ENCODE peak calls at places on chromosomes 3 and 15, in six cellular contexts. O is GDM1, U is right cardiac atrium, Z is neural crest cell, A is KBM-7, N is foreskin fibroblast. B is an unnamed sample.

GRCh38 chr15:74955796-74956647 is 550 bp downstream of the RPP25 start:
- DNase-seq in A (no peak), N (peak), Z (peak), O (no peak), U (peak), B (peak)

GRCh38 chr3:9061634-9062033 is 98.4 kb upstream of the RAD18 start:
- DNase-seq in A (peak), U (no peak), N (no peak), O (no peak), Z (no peak), B (no peak)

GRCh38 chr15:70343961-70344360 is 246.2 kb upstream of the TLE3 start:
- DNase-seq in A (no peak), N (no peak), U (no peak), Z (no peak), O (no peak), B (no peak)

GRCh38 chr3:159170436-159171003 is 368.7 kb downstream of the MFSD1 start:
- DNase-seq in N (peak), A (no peak), O (no peak), U (no peak), Z (no peak), B (peak)

GRCh38 chr3:62379206-62379834 is 6.0 kb upstream of the FEZF2 start:
- DNase-seq in A (no peak), N (no peak), Z (no peak), O (no peak), U (no peak), B (no peak)

GRCh38 chr3:57949779-57950618 is 58.2 kb upstream of the FLNB start:
- DNase-seq in O (no peak), A (no peak), N (peak), Z (no peak), U (peak), B (peak)

GRCh38 chr3:101842245-101842934 is 6.9 kb upstream of the NFKBIZ start:
- DNase-seq in U (no peak), A (no peak), N (no peak), O (no peak), Z (no peak), B (no peak)

GRCh38 chr3:23113455-23114171 is 89.5 kb upstream of the UBE2E2 start:
- DNase-seq in U (no peak), Z (no peak), N (peak), O (peak), A (peak), B (peak)

GRCh38 chr3:135908225-135908624 is 57.3 kb upstream of the PPP2R3A start:
- DNase-seq in N (no peak), Z (no peak), U (no peak), A (no peak), O (no peak), B (peak)

GRCh38 chr3:30302027-30302426 is 304.4 kb upstream of the TGFBR2 start:
- DNase-seq in Z (no peak), A (no peak), O (no peak), N (no peak), U (no peak), B (no peak)

GRCh38 chr15:26634319-26634718 is 138.5 kb downstream of the GABRB3 start:
- DNase-seq in N (no peak), O (no peak), Z (peak), U (no peak), A (no peak), B (no peak)

GRCh38 chr3:100370751-100371150 is 30.1 kb downstream of the TOMM70 start:
- DNase-seq in N (peak), Z (no peak), U (no peak), A (no peak), O (no peak), B (peak)

GRCh38 chr3:123094914-123095313 is 28.1 kb downstream of the PDIA5 start:
- DNase-seq in O (no peak), N (no peak), A (no peak), Z (no peak), U (no peak), B (no peak)

GRCh38 chr15:25055356-25056068 is 100.7 kb downstream of the SNRPN start:
- DNase-seq in N (no peak), A (no peak), U (no peak), O (no peak), Z (no peak), B (no peak)

GRCh38 chr3:158103131-158103955 is 2.9 kb downstream of the SHOX2 start:
- DNase-seq in O (no peak), Z (peak), N (no peak), A (peak), U (peak), B (peak)

GRCh38 chr15:68299436-68299835 is 21.9 kb downstream of the FEM1B start:
- DNase-seq in O (no peak), A (no peak), N (no peak), U (no peak), Z (no peak), B (peak)

GRCh38 chr3:133973249-133973980 is 56.3 kb downstream of the SLCO2A1 start:
- DNase-seq in N (no peak), A (no peak), U (no peak), Z (no peak), O (no peak), B (peak)

GRCh38 chr15:55789066-55789660 is 46.2 kb upstream of the PRTG start:
- DNase-seq in U (no peak), Z (no peak), N (no peak), O (no peak), A (peak), B (peak)

GRCh38 chr15:25477816-25478215 is 39.0 kb upstream of the UBE3A start:
- DNase-seq in Z (no peak), U (no peak), N (no peak), O (no peak), A (no peak), B (no peak)

GRCh38 chr3:196096382-196096953 is 14.6 kb upstream of the TFRC start:
- DNase-seq in N (no peak), A (peak), U (peak), Z (no peak), O (peak), B (peak)

GRCh38 chr15:71424765-71425164 is 309.5 kb downstream of the THSD4 start:
- DNase-seq in U (no peak), O (no peak), N (no peak), Z (no peak), A (no peak), B (no peak)

GRCh38 chr3:69999191-70000027 is at the start of gene SAMMSON:
- DNase-seq in N (no peak), A (no peak), Z (no peak), O (no peak), U (peak), B (peak)

GRCh38 chr3:129975332-129976090 is 991 bp downstream of the TRH start:
- DNase-seq in N (no peak), U (peak), O (no peak), Z (peak), A (no peak), B (peak)

GRCh38 chr3:100781311-100781710 is 72.0 kb downstream of the TFG start:
- DNase-seq in O (no peak), N (peak), Z (no peak), U (no peak), A (no peak), B (peak)

B was measured in GM23248.